ENCODE peak calls at places on chromosomes 6 and 20, in four cellular contexts. One of them, this sample, is unnamed.

GRCh38 chr6:25637211-25637610 is 14.8 kb upstream of the SCGN start:
- DNase-seq in A549: no peak
- DNase-seq in astrocyte: no peak
- DNase-seq in epithelial cell of esophagus: no peak
- DNase-seq in this sample: no peak

GRCh38 chr20:4217349-4217761 is 202.0 kb upstream of the RNF24 start:
- DNase-seq in A549: peak; percentile 84
- DNase-seq in astrocyte: peak; percentile 7
- DNase-seq in epithelial cell of esophagus: peak; percentile 27
- DNase-seq in this sample: peak; percentile 67

GRCh38 chr6:56549014-56549413 is 93.7 kb downstream of the DST start:
- DNase-seq in A549: no peak
- DNase-seq in astrocyte: no peak
- DNase-seq in epithelial cell of esophagus: no peak
- DNase-seq in this sample: no peak

GRCh38 chr20:51953731-51954340 is 151.5 kb upstream of the SALL4 start:
- DNase-seq in A549: no peak
- DNase-seq in astrocyte: no peak
- DNase-seq in epithelial cell of esophagus: no peak
- DNase-seq in this sample: no peak

GRCh38 chr6:152387091-152387490 is 250.1 kb downstream of the SYNE1 start:
- DNase-seq in A549: no peak
- DNase-seq in astrocyte: no peak
- DNase-seq in epithelial cell of esophagus: peak; percentile 56
- DNase-seq in this sample: no peak

GRCh38 chr6:170101281-170102035 is 189.4 kb downstream of the DLL1 start:
- DNase-seq in A549: no peak
- DNase-seq in astrocyte: no peak
- DNase-seq in epithelial cell of esophagus: no peak
- DNase-seq in this sample: no peak

GRCh38 chr20:10861619-10862018 is 187.8 kb upstream of the JAG1 start:
- DNase-seq in A549: peak; percentile 93
- DNase-seq in astrocyte: peak; percentile 66
- DNase-seq in epithelial cell of esophagus: peak; percentile 61
- DNase-seq in this sample: no peak

GRCh38 chr20:214383-214782 is 12.7 kb upstream of the DEFB129 start:
- DNase-seq in A549: no peak
- DNase-seq in astrocyte: no peak
- DNase-seq in epithelial cell of esophagus: no peak
- DNase-seq in this sample: no peak

GRCh38 chr6:92459606-92460005 is 959.8 kb downstream of the EPHA7 start:
- DNase-seq in A549: no peak
- DNase-seq in astrocyte: no peak
- DNase-seq in epithelial cell of esophagus: no peak
- DNase-seq in this sample: no peak

GRCh38 chr20:45008521-45009049 is 42.3 kb downstream of the STK4 start:
- DNase-seq in A549: no peak
- DNase-seq in astrocyte: peak; percentile 73
- DNase-seq in epithelial cell of esophagus: no peak
- DNase-seq in this sample: peak; percentile 54

GRCh38 chr6:17703256-17703694 is 3.5 kb downstream of the NUP153 start:
- DNase-seq in A549: peak; percentile 39
- DNase-seq in astrocyte: peak; percentile 83
- DNase-seq in epithelial cell of esophagus: peak; percentile 86
- DNase-seq in this sample: peak; percentile 94

GRCh38 chr20:39909447-39909846 is 779.6 kb downstream of the MAFB start:
- DNase-seq in A549: no peak
- DNase-seq in astrocyte: no peak
- DNase-seq in epithelial cell of esophagus: peak; percentile 13
- DNase-seq in this sample: no peak

GRCh38 chr20:51354191-51354768 is 188.2 kb downstream of the NFATC2 start:
- DNase-seq in A549: no peak
- DNase-seq in astrocyte: peak; percentile 86
- DNase-seq in epithelial cell of esophagus: no peak
- DNase-seq in this sample: no peak

GRCh38 chr6:143232849-143233248 is 172.2 kb downstream of the AIG1 start:
- DNase-seq in A549: peak; percentile 50
- DNase-seq in astrocyte: no peak
- DNase-seq in epithelial cell of esophagus: peak; percentile 63
- DNase-seq in this sample: peak; percentile 28

GRCh38 chr20:17873410-17874270 is 95.0 kb downstream of the SNX5 start:
- DNase-seq in A549: peak; percentile 68
- DNase-seq in astrocyte: peak; percentile 93
- DNase-seq in epithelial cell of esophagus: peak; percentile 70
- DNase-seq in this sample: peak; percentile 98

GRCh38 chr6:122322824-122323223 is 76.6 kb upstream of the HSF2 start:
- DNase-seq in A549: no peak
- DNase-seq in astrocyte: no peak
- DNase-seq in epithelial cell of esophagus: peak; percentile 29
- DNase-seq in this sample: peak; percentile 17

GRCh38 chr6:15608406-15608805 is 54.4 kb downstream of the DTNBP1 start:
- DNase-seq in A549: peak; percentile 66
- DNase-seq in astrocyte: peak; percentile 60
- DNase-seq in epithelial cell of esophagus: peak; percentile 91
- DNase-seq in this sample: peak; percentile 83

GRCh38 chr20:57656252-57656820 is 36.1 kb upstream of the ZBP1 start:
- DNase-seq in A549: no peak
- DNase-seq in astrocyte: no peak
- DNase-seq in epithelial cell of esophagus: no peak
- DNase-seq in this sample: no peak

GRCh38 chr6:20481281-20481680 is 53.0 kb upstream of the CDKAL1 start:
- DNase-seq in A549: no peak
- DNase-seq in astrocyte: no peak
- DNase-seq in epithelial cell of esophagus: no peak
- DNase-seq in this sample: no peak

GRCh38 chr6:53484409-53485280 is 60.3 kb downstream of the GCLC start:
- DNase-seq in A549: peak; percentile 67
- DNase-seq in astrocyte: peak; percentile 38
- DNase-seq in epithelial cell of esophagus: peak; percentile 73
- DNase-seq in this sample: peak; percentile 70

GRCh38 chr6:134722429-134722828 is 227.5 kb downstream of the ALDH8A1 start:
- DNase-seq in A549: no peak
- DNase-seq in astrocyte: no peak
- DNase-seq in epithelial cell of esophagus: no peak
- DNase-seq in this sample: peak; percentile 52

GRCh38 chr6:2542858-2543218 is 207.9 kb downstream of the MYLK4 start:
- DNase-seq in A549: no peak
- DNase-seq in astrocyte: peak; percentile 96
- DNase-seq in epithelial cell of esophagus: peak; percentile 85
- DNase-seq in this sample: peak; percentile 10

GRCh38 chr20:32056708-32057491 is 4.9 kb downstream of the HCK start:
- DNase-seq in A549: no peak
- DNase-seq in astrocyte: no peak
- DNase-seq in epithelial cell of esophagus: no peak
- DNase-seq in this sample: no peak

GRCh38 chr20:60976913-60977312 is 275.1 kb upstream of the CDH4 start:
- DNase-seq in A549: no peak
- DNase-seq in astrocyte: no peak
- DNase-seq in epithelial cell of esophagus: no peak
- DNase-seq in this sample: no peak

GRCh38 chr6:11094411-11094851 is 797 bp downstream of the SMIM13 start:
- DNase-seq in A549: peak; percentile 18
- DNase-seq in astrocyte: peak; percentile 24
- DNase-seq in epithelial cell of esophagus: peak; percentile 63
- DNase-seq in this sample: peak; percentile 42

GRCh38 chr6:42239333-42239732 is 21.7 kb upstream of the MRPS10 start:
- DNase-seq in A549: no peak
- DNase-seq in astrocyte: no peak
- DNase-seq in epithelial cell of esophagus: peak; percentile 76
- DNase-seq in this sample: no peak

GRCh38 chr6:42239736-42240375 is 22.2 kb upstream of the MRPS10 start:
- DNase-seq in A549: no peak
- DNase-seq in astrocyte: peak; percentile 60
- DNase-seq in epithelial cell of esophagus: peak; percentile 91
- DNase-seq in this sample: peak; percentile 49

GRCh38 chr6:42236680-42237473 is 19.2 kb upstream of the MRPS10 start:
- DNase-seq in A549: no peak
- DNase-seq in astrocyte: no peak
- DNase-seq in epithelial cell of esophagus: no peak
- DNase-seq in this sample: no peak

GRCh38 chr6:42237857-42238256 is 20.2 kb upstream of the MRPS10 start:
- DNase-seq in A549: no peak
- DNase-seq in astrocyte: no peak
- DNase-seq in epithelial cell of esophagus: no peak
- DNase-seq in this sample: no peak

DNA sequence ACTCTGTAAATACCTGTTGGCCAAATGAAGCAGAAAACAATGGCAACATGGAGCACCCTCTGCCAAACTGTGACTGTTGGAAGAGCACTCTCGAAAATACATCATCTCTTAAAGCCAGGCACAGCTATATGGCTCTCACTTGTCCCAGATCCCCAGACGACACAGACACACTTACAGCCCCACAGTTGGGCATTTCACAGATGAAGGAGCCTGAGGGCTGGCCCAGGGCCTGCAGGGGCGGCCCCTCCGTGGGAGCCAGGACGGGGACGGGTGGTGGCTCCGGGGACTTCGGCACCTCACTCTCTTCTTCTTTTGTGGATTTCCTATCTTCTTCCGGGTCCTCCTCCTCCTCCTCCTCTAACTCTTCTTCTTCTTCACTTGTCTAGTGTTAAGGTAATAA is 18.4 kb upstream of the MRPS10 start:
- DNase-seq in A549: no peak
- DNase-seq in astrocyte: no peak
- DNase-seq in epithelial cell of esophagus: no peak
- DNase-seq in this sample: no peak
- H3K4me3 ChIP-seq in A549: no peak overlapping the region
- H3K4me3 ChIP-seq in astrocyte: no peak overlapping the region
- H3K4me3 ChIP-seq in epithelial cell of esophagus: no peak overlapping the region
- H3K4me3 ChIP-seq in this sample: no peak overlapping the region

GRCh38 chr20:63980317-63980805 is 571 bp upstream of the PRPF6 start:
- DNase-seq in A549: no peak
- DNase-seq in astrocyte: no peak
- DNase-seq in epithelial cell of esophagus: peak; percentile 94
- DNase-seq in this sample: no peak
- H3K4me3 ChIP-seq in A549: peak overlapping the region; percentile 93
- H3K4me3 ChIP-seq in astrocyte: no peak overlapping the region
- H3K4me3 ChIP-seq in epithelial cell of esophagus: peak overlapping the region; percentile 93
- H3K4me3 ChIP-seq in this sample: peak overlapping the region; percentile 81

DNA sequence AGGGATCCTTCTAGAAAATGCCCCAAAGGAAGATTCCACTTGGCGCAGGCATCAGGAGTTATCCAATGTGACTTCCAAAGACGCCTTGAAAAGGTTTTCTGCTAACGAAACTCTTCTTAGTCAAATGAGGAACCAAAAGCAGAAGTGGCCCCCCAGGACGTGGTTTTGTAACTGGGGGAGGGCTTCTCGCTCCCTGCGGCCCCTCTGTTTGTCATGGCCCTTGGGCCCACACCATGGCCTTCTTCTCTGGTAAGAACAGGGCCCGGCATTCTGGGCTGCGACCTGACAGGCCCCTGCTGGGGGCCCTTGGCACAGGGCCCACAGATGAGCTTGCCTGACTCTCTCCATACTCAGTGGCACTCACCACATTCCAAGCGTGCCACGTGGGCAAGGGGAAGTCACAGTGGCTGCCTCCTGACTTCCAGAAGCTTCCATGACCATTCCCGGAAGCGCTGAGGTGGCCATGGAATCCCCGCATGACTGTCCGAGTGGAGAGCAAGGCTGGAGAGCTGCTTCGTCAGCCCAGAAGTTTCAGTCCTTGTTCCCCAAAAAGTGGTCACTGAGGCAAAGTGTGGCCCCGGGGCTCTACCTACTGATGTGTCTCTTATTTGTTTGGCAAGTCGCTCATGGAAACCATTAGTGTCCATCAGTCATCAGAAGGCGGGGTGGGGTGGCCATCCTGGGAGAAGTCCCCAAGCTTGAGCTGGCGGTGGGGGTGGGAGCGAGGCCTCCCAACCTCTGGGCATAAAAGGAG is 881 bp upstream of the CTSZ start:
- DNase-seq in A549: no peak
- DNase-seq in astrocyte: no peak
- DNase-seq in epithelial cell of esophagus: no peak
- DNase-seq in this sample: no peak
- H3K4me3 ChIP-seq in A549: peak overlapping the region; percentile 99
- H3K4me3 ChIP-seq in astrocyte: no peak overlapping the region
- H3K4me3 ChIP-seq in epithelial cell of esophagus: no peak overlapping the region
- H3K4me3 ChIP-seq in this sample: peak overlapping the region; percentile 40

GRCh38 chr6:62286470-62286843 is 432 bp upstream of the KHDRBS2 start:
- DNase-seq in A549: no peak
- DNase-seq in astrocyte: no peak
- DNase-seq in epithelial cell of esophagus: no peak
- DNase-seq in this sample: no peak

GRCh38 chr6:62283359-62283758 is 2.7 kb downstream of the KHDRBS2 start:
- DNase-seq in A549: no peak
- DNase-seq in astrocyte: no peak
- DNase-seq in epithelial cell of esophagus: no peak
- DNase-seq in this sample: no peak

GRCh38 chr6:62283828-62284411 is 2.1 kb downstream of the KHDRBS2 start:
- DNase-seq in A549: peak; percentile 20
- DNase-seq in astrocyte: no peak
- DNase-seq in epithelial cell of esophagus: peak; percentile 51
- DNase-seq in this sample: peak; percentile 9

GRCh38 chr6:62285612-62286469 is at the start of gene KHDRBS2:
- DNase-seq in A549: peak; percentile 24
- DNase-seq in astrocyte: no peak
- DNase-seq in epithelial cell of esophagus: peak; percentile 52
- DNase-seq in this sample: no peak

DNA sequence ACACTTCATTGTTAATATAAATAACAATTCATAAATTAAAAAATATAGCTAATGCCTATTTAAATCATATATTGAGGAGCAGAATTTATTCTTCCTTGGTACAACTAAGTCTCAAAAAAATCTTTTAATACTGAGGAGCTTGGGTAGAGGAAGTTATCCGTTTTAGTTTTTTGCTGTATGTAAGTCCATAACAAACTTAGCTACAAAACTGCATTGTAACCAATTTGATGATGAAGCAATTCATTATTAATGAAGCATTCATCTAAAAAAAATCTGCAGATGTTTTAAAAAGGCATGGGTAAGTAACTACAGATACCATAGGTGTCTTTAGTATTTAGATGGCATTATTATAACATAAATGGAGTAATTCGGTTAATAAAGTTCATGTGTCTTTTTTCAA is 1.3 kb downstream of the KHDRBS2 start:
- DNase-seq in A549: no peak
- DNase-seq in astrocyte: no peak
- DNase-seq in epithelial cell of esophagus: no peak
- DNase-seq in this sample: no peak
- H3K4me3 ChIP-seq in A549: no peak overlapping the region
- H3K4me3 ChIP-seq in astrocyte: no peak overlapping the region
- H3K4me3 ChIP-seq in epithelial cell of esophagus: no peak overlapping the region
- H3K4me3 ChIP-seq in this sample: no peak overlapping the region

GRCh38 chr6:111294374-111294967 is 188.5 kb downstream of the REV3L start:
- DNase-seq in A549: no peak
- DNase-seq in astrocyte: no peak
- DNase-seq in epithelial cell of esophagus: no peak
- DNase-seq in this sample: no peak

GRCh38 chr6:111291860-111292259 is 191.2 kb downstream of the REV3L start:
- DNase-seq in A549: no peak
- DNase-seq in astrocyte: peak; percentile 13
- DNase-seq in epithelial cell of esophagus: no peak
- DNase-seq in this sample: no peak

DNA sequence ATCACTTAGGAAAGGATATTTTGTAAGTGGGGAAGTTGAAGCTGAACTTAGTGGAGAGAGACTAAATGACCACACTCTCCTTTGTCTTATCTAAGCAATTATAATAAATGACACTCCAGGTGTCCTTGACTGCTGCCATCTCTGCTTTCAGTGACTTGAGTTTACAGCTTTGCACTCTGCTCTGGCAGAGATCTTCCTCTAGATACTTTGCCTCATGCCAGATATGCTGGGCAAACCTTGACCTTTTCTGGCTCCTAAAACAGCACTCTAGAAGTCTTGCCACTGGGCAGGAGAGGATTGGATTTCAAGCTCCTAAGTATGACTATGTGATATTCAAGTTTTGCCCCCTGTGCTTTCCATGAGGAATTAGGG is 191.7 kb downstream of the REV3L start:
- DNase-seq in A549: no peak
- DNase-seq in astrocyte: no peak
- DNase-seq in epithelial cell of esophagus: no peak
- DNase-seq in this sample: no peak
- H3K4me3 ChIP-seq in A549: no peak overlapping the region
- H3K4me3 ChIP-seq in astrocyte: no peak overlapping the region
- H3K4me3 ChIP-seq in epithelial cell of esophagus: no peak overlapping the region
- H3K4me3 ChIP-seq in this sample: no peak overlapping the region

This sample was measured in AG10803.